ENCODE peak calls at places on chromosomes 12 and 14, in nine cellular contexts. One of them, this sample, is unnamed.

GRCh38 chr12:57459750-57460400 is at the start of gene GLI1:
- DNase-seq in cardiac muscle cell: peak
- DNase-seq in PC-3: no peak
- DNase-seq in spleen: peak
- DNase-seq in psoas muscle: no peak
- DNase-seq in fibroblast of mammary gland: no peak
- DNase-seq in CD8-positive, alpha-beta T cell: no peak
- DNase-seq in fibroblast of the aortic adventitia: no peak
- DNase-seq in fibroblast of villous mesenchyme: no peak
- DNase-seq in this sample: no peak

GRCh38 chr12:2641761-2642160 is 153.0 kb upstream of the FKBP4 start:
- DNase-seq in cardiac muscle cell: no peak
- DNase-seq in PC-3: no peak
- DNase-seq in spleen: peak
- DNase-seq in psoas muscle: no peak
- DNase-seq in fibroblast of mammary gland: no peak
- DNase-seq in CD8-positive, alpha-beta T cell: no peak
- DNase-seq in fibroblast of the aortic adventitia: no peak
- DNase-seq in fibroblast of villous mesenchyme: no peak
- DNase-seq in this sample: no peak

GRCh38 chr14:27995688-27996087 is 770.9 kb upstream of the FOXG1 start:
- DNase-seq in cardiac muscle cell: no peak
- DNase-seq in PC-3: no peak
- DNase-seq in spleen: no peak
- DNase-seq in psoas muscle: no peak
- DNase-seq in fibroblast of mammary gland: no peak
- DNase-seq in CD8-positive, alpha-beta T cell: no peak
- DNase-seq in fibroblast of the aortic adventitia: no peak
- DNase-seq in fibroblast of villous mesenchyme: no peak
- DNase-seq in this sample: no peak

GRCh38 chr12:12734561-12735071 is 17.4 kb downstream of the CDKN1B start:
- DNase-seq in cardiac muscle cell: no peak
- DNase-seq in PC-3: no peak
- DNase-seq in spleen: no peak
- DNase-seq in psoas muscle: no peak
- DNase-seq in fibroblast of mammary gland: peak
- DNase-seq in CD8-positive, alpha-beta T cell: no peak
- DNase-seq in fibroblast of the aortic adventitia: peak
- DNase-seq in fibroblast of villous mesenchyme: peak
- DNase-seq in this sample: no peak

GRCh38 chr14:91142214-91142668 is 28.4 kb downstream of the DGLUCY start:
- DNase-seq in cardiac muscle cell: no peak
- DNase-seq in PC-3: no peak
- DNase-seq in spleen: peak
- DNase-seq in psoas muscle: no peak
- DNase-seq in fibroblast of mammary gland: no peak
- DNase-seq in CD8-positive, alpha-beta T cell: no peak
- DNase-seq in fibroblast of the aortic adventitia: no peak
- DNase-seq in fibroblast of villous mesenchyme: no peak
- DNase-seq in this sample: no peak

GRCh38 chr12:54371328-54372112 is 7.2 kb upstream of the GPR84 start:
- DNase-seq in cardiac muscle cell: no peak
- DNase-seq in PC-3: no peak
- DNase-seq in spleen: no peak
- DNase-seq in psoas muscle: peak
- DNase-seq in fibroblast of mammary gland: no peak
- DNase-seq in CD8-positive, alpha-beta T cell: no peak
- DNase-seq in fibroblast of the aortic adventitia: peak
- DNase-seq in fibroblast of villous mesenchyme: peak
- DNase-seq in this sample: no peak

GRCh38 chr12:124709722-124710656 is 142.6 kb upstream of the NCOR2 start:
- DNase-seq in cardiac muscle cell: no peak
- DNase-seq in PC-3: no peak
- DNase-seq in spleen: no peak
- DNase-seq in psoas muscle: no peak
- DNase-seq in fibroblast of mammary gland: peak
- DNase-seq in CD8-positive, alpha-beta T cell: no peak
- DNase-seq in fibroblast of the aortic adventitia: peak
- DNase-seq in fibroblast of villous mesenchyme: peak
- DNase-seq in this sample: no peak

GRCh38 chr12:6214633-6215032 is 14.4 kb downstream of the CD9 start:
- DNase-seq in cardiac muscle cell: no peak
- DNase-seq in PC-3: no peak
- DNase-seq in spleen: no peak
- DNase-seq in psoas muscle: no peak
- DNase-seq in fibroblast of mammary gland: no peak
- DNase-seq in CD8-positive, alpha-beta T cell: no peak
- DNase-seq in fibroblast of the aortic adventitia: no peak
- DNase-seq in fibroblast of villous mesenchyme: no peak
- DNase-seq in this sample: no peak

GRCh38 chr14:99258341-99258781 is 13.6 kb downstream of the BCL11B start:
- DNase-seq in cardiac muscle cell: no peak
- DNase-seq in PC-3: no peak
- DNase-seq in spleen: no peak
- DNase-seq in psoas muscle: no peak
- DNase-seq in fibroblast of mammary gland: no peak
- DNase-seq in CD8-positive, alpha-beta T cell: peak
- DNase-seq in fibroblast of the aortic adventitia: no peak
- DNase-seq in fibroblast of villous mesenchyme: no peak
- DNase-seq in this sample: no peak

GRCh38 chr12:180445-180844 is 33.5 kb downstream of the SLC6A12 start:
- DNase-seq in cardiac muscle cell: no peak
- DNase-seq in PC-3: no peak
- DNase-seq in spleen: no peak
- DNase-seq in psoas muscle: no peak
- DNase-seq in fibroblast of mammary gland: no peak
- DNase-seq in CD8-positive, alpha-beta T cell: no peak
- DNase-seq in fibroblast of the aortic adventitia: no peak
- DNase-seq in fibroblast of villous mesenchyme: peak
- DNase-seq in this sample: no peak

GRCh38 chr14:37994846-37995372 is 212.8 kb upstream of the SSTR1 start:
- DNase-seq in cardiac muscle cell: no peak
- DNase-seq in PC-3: no peak
- DNase-seq in spleen: no peak
- DNase-seq in psoas muscle: no peak
- DNase-seq in fibroblast of mammary gland: no peak
- DNase-seq in CD8-positive, alpha-beta T cell: no peak
- DNase-seq in fibroblast of the aortic adventitia: no peak
- DNase-seq in fibroblast of villous mesenchyme: no peak
- DNase-seq in this sample: no peak

DNA sequence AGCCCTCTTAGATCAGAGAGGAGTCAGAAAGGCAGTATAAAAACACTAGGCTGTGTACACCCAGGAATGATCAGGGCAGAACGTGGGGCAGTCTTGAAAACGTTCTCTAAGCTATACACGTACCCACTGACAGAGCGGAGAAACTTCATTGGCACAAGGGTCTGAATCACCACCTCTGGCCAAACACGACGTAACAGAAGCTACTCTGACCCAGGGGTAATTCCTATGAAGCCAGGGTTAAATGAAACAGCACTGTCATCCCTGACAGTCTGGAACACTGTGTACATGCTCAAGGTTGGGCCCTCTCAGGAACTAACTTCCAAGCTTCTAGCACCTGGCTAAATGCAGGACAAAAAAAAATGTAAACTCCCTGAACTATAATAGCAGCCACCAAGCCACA is 38.4 kb downstream of the PARP11 start:
- DNase-seq in cardiac muscle cell: no peak
- DNase-seq in PC-3: no peak
- DNase-seq in spleen: no peak
- DNase-seq in psoas muscle: no peak
- DNase-seq in fibroblast of mammary gland: no peak
- DNase-seq in CD8-positive, alpha-beta T cell: no peak
- DNase-seq in fibroblast of the aortic adventitia: no peak
- DNase-seq in fibroblast of villous mesenchyme: no peak
- DNase-seq in this sample: no peak
- TF ChIP-seq CTCF in cardiac muscle cell: no peak
- TF ChIP-seq CTCF in PC-3: no peak
- TF ChIP-seq CTCF in spleen: no peak
- TF ChIP-seq CTCF in psoas muscle: no peak
- TF ChIP-seq CTCF in fibroblast of mammary gland: no peak
- TF ChIP-seq CTCF in CD8-positive, alpha-beta T cell: no peak
- TF ChIP-seq CTCF in fibroblast of the aortic adventitia: no peak
- TF ChIP-seq CTCF in fibroblast of villous mesenchyme: no peak
- TF ChIP-seq CTCF in this sample: no peak

GRCh38 chr12:122306407-122306806 is 40.1 kb upstream of the VPS33A start:
- DNase-seq in cardiac muscle cell: no peak
- DNase-seq in PC-3: no peak
- DNase-seq in spleen: no peak
- DNase-seq in psoas muscle: no peak
- DNase-seq in fibroblast of mammary gland: no peak
- DNase-seq in CD8-positive, alpha-beta T cell: no peak
- DNase-seq in fibroblast of the aortic adventitia: no peak
- DNase-seq in fibroblast of villous mesenchyme: no peak
- DNase-seq in this sample: no peak
- TF ChIP-seq CTCF in cardiac muscle cell: no peak
- TF ChIP-seq CTCF in PC-3: peak
- TF ChIP-seq CTCF in spleen: no peak
- TF ChIP-seq CTCF in psoas muscle: no peak
- TF ChIP-seq CTCF in fibroblast of mammary gland: no peak
- TF ChIP-seq CTCF in CD8-positive, alpha-beta T cell: no peak
- TF ChIP-seq CTCF in fibroblast of the aortic adventitia: no peak
- TF ChIP-seq CTCF in fibroblast of villous mesenchyme: no peak
- TF ChIP-seq CTCF in this sample: no peak

GRCh38 chr12:120457133-120457532 is 10.9 kb downstream of the GATC start:
- DNase-seq in cardiac muscle cell: peak
- DNase-seq in PC-3: peak
- DNase-seq in spleen: no peak
- DNase-seq in psoas muscle: no peak
- DNase-seq in fibroblast of mammary gland: no peak
- DNase-seq in CD8-positive, alpha-beta T cell: no peak
- DNase-seq in fibroblast of the aortic adventitia: no peak
- DNase-seq in fibroblast of villous mesenchyme: no peak
- DNase-seq in this sample: peak
- TF ChIP-seq CTCF in cardiac muscle cell: peak
- TF ChIP-seq CTCF in PC-3: peak
- TF ChIP-seq CTCF in spleen: no peak
- TF ChIP-seq CTCF in psoas muscle: peak
- TF ChIP-seq CTCF in fibroblast of mammary gland: peak
- TF ChIP-seq CTCF in CD8-positive, alpha-beta T cell: no peak
- TF ChIP-seq CTCF in fibroblast of the aortic adventitia: peak
- TF ChIP-seq CTCF in fibroblast of villous mesenchyme: peak
- TF ChIP-seq CTCF in this sample: peak

DNA sequence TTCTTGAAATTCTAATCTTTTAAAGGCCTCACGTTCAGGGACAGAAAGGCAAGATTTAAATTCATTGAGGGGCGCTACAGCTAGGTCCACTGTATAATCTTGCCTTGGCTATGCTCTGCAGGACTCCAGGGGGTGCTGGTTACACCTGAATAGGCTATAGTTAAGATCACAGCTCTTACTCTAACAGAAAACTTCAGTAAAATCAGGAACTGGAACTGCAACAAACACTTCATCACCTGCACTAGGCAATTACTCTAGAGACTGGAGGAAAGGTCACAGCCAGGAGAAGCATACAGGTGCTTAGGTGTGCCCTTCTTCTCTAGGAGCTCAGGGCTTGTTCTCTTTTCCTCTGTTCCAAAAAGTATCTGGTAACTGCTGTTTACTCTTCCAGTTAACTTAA is 20.9 kb downstream of the SLCO1C1 start:
- DNase-seq in cardiac muscle cell: peak
- DNase-seq in PC-3: peak
- DNase-seq in spleen: no peak
- DNase-seq in psoas muscle: no peak
- DNase-seq in fibroblast of mammary gland: no peak
- DNase-seq in CD8-positive, alpha-beta T cell: no peak
- DNase-seq in fibroblast of the aortic adventitia: no peak
- DNase-seq in fibroblast of villous mesenchyme: no peak
- DNase-seq in this sample: no peak
- TF ChIP-seq CTCF in cardiac muscle cell: no peak
- TF ChIP-seq CTCF in PC-3: peak
- TF ChIP-seq CTCF in spleen: no peak
- TF ChIP-seq CTCF in psoas muscle: no peak
- TF ChIP-seq CTCF in fibroblast of mammary gland: no peak
- TF ChIP-seq CTCF in CD8-positive, alpha-beta T cell: no peak
- TF ChIP-seq CTCF in fibroblast of the aortic adventitia: no peak
- TF ChIP-seq CTCF in fibroblast of villous mesenchyme: no peak
- TF ChIP-seq CTCF in this sample: no peak